ENCODE peak calls at places on chromosomes 13 and 19, in four cellular contexts. I, D, G and Z are unnamed samples.

GRCh38 chr13:97280478-97280877 is 58.3 kb downstream of the MBNL2 start:
- DNase-seq in D (no peak), G (no peak), I (no peak), Z (peak; percentile 35)

GRCh38 chr19:15464394-15465385 is at the start of gene RASAL3:
- DNase-seq in D (peak; percentile 15), G (peak; percentile 55), I (no peak), Z (no peak)

GRCh38 chr13:111181977-111182376 is 66.9 kb downstream of the ARHGEF7 start:
- DNase-seq in D (no peak), G (no peak), I (no peak), Z (no peak)

GRCh38 chr13:41916173-41916954 is 44.5 kb downstream of the VWA8 start:
- DNase-seq in G (no peak), I (peak; percentile 83), D (peak; percentile 76), Z (peak; percentile 80)

GRCh38 chr13:51681037-51681678 is 96.9 kb downstream of the WDFY2 start:
- DNase-seq in D (peak; percentile 54), I (no peak), G (no peak), Z (peak; percentile 70)

GRCh38 chr13:33381906-33382305 is 96.4 kb upstream of the STARD13 start:
- DNase-seq in D (no peak), G (no peak), I (no peak), Z (no peak)

GRCh38 chr19:16527971-16528521 is 14.2 kb downstream of the CHERP start:
- DNase-seq in I (no peak), D (peak; percentile 16), G (no peak), Z (no peak)

GRCh38 chr13:68713394-68713793 is 1394.2 kb upstream of the ATXN8OS start:
- DNase-seq in D (no peak), I (no peak), G (no peak), Z (no peak)

GRCh38 chr13:40063278-40063698 is 407.8 kb downstream of the COG6 start:
- DNase-seq in D (peak; percentile 47), I (no peak), G (no peak), Z (peak; percentile 44)

GRCh38 chr19:497861-498590 is 1.7 kb downstream of the MADCAM1 start:
- DNase-seq in G (no peak), D (no peak), I (no peak), Z (no peak)

GRCh38 chr19:19324059-19324755 is 3.6 kb downstream of the MAU2 start:
- DNase-seq in I (no peak), G (no peak), D (no peak), Z (no peak)

GRCh38 chr19:19316082-19316481 is 4.2 kb downstream of the SUGP1 start:
- DNase-seq in D (no peak), G (no peak), I (no peak), Z (no peak)

GRCh38 chr19:19321143-19321577 is 531 bp downstream of the MAU2 start:
- DNase-seq in I (no peak), G (no peak), D (no peak), Z (peak; percentile 23)

GRCh38 chr19:19319725-19320361 is 466 bp downstream of the SUGP1 start:
- DNase-seq in D (no peak), I (no peak), G (no peak), Z (no peak)

DNA sequence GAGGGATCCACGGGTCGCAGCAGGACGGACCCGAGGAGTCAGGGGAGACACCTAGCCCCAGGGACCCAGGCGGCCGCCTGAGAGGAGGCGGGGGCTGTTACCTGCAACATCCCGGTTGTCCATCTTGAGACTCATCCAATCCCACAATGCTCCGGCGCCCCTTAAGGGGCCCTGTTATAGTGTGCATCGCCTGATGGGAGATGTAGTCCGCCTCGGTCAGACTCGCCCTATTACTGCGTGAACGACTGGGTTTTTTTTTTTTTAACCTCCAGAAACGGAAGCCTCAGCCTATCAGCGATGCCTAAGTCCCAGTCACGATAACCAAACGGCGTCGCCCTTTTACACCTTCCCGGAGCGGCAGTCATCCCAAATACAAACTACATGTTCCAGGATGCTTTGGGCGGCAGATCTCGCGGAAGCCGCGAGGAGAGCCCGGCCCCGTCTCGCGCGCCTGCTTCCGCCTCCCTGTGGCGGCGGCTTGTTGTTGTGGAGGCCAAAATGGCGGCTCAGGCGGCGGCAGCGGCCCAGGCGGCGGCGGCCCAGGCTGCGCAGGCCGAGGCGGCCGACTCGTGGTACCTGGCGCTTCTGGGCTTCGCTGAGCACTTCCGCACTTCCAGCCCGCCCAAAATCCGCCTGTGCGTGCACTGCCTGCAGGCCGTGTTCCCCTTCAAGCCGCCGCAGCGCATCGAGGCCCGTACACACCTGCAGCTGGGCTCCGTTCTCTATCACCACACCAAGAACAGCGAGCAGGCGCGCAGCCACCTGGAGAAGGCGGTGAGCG is at the start of the genes MAU2 and SUGP1:
- DNase-seq in D (peak; percentile 94), I (peak; percentile 86), G (peak; percentile 92), Z (peak; percentile 86)
- TF ChIP-seq CTCF in D (peak; percentile 34), I (no peak), G (peak; percentile 27), Z (peak; percentile 35)

GRCh38 chr19:45253396-45254027 is 2.4 kb downstream of the MARK4 start:
- DNase-seq in I (no peak), G (no peak), D (peak; percentile 30), Z (peak; percentile 30)
- H3K4me3 ChIP-seq in I (no peak overlapping the region), G (no peak overlapping the region), D (no peak overlapping the region), Z (peak overlapping the region; percentile 81)

GRCh38 chr19:3100331-3100730 is 6.2 kb downstream of the GNA11 start:
- DNase-seq in I (no peak), D (no peak), G (no peak), Z (no peak)
- TF ChIP-seq CTCF in I (no peak), D (no peak), G (no peak), Z (no peak)

GRCh38 chr13:101343128-101343787 is 73.0 kb downstream of the NALCN start:
- DNase-seq in I (no peak), G (no peak), D (no peak), Z (no peak)

GRCh38 chr13:101341464-101341863 is 74.8 kb downstream of the NALCN start:
- DNase-seq in I (no peak), D (no peak), G (no peak), Z (peak; percentile 26)

DNA sequence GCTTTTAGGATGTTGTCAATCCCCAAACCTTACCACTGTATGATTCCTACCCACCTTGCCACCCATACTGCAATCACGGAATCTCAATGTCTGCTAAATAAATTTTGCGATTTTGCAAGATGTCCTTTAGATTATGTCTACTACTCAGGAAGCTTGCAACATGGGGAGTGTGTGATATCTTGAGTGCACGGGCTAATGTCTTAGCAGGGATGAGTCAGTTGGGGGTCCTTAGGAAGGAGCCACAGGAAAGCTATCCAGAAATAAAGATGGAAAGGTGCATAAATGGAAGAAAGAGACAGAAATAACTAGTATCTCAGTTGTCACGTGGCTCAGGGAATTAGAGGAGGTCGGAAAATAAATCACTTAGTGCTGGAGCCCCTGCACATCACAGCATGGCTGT is 77.1 kb downstream of the NALCN start:
- DNase-seq in G (no peak), I (no peak), D (no peak), Z (no peak)
- H3K4me3 ChIP-seq in G (no peak overlapping the region), I (no peak overlapping the region), D (no peak overlapping the region), Z (no peak overlapping the region)

DNA sequence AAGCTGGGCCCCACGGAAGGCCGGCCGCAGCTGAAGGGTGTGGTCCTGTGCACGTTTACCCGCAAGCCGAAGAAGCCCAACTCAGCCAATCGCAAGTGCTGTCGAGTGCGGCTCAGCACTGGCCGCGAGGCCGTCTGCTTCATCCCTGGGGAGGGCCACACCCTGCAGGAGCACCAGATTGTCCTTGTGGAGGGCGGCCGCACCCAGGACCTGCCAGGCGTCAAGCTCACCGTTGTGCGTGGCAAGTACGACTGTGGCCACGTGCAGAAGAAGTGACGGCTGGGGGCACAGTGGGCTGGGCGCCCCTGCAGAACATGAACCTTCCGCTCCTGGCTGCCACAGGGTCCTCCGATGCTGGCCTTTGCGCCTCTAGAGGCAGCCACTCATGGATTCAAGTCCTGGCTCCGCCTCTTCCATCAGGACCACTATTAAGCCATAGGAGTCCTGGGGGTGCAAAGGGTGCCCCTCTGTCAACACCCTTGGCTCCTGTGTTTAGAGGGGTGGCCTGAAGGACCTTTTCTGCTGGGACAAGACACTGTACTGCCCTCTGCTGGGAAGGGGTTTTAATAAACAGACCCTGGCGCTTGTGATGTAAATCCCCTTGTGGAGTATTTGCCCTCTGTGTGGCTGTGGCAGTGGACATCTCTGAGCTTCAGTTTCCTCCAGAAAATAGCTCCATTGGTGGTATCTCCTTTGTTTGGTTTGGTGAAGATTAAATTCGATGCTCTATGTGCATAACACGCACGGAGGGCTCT is 1.9 kb downstream of the MRPS12 start:
- DNase-seq in D (peak; percentile 64), G (no peak), I (peak; percentile 31), Z (peak; percentile 45)
- TF ChIP-seq CTCF in D (peak; percentile 36), G (no peak), I (peak; percentile 38), Z (peak; percentile 47)

GRCh38 chr13:52845766-52846566 is 2.5 kb downstream of the PCDH8 start:
- DNase-seq in I (no peak), D (peak; percentile 3), G (no peak), Z (no peak)
- H3K4me3 ChIP-seq in I (no peak overlapping the region), D (no peak overlapping the region), G (no peak overlapping the region), Z (no peak overlapping the region)

GRCh38 chr13:98653471-98653985 is 76.6 kb upstream of the STK24 start:
- DNase-seq in D (peak; percentile 83), I (peak; percentile 42), G (peak; percentile 76), Z (peak; percentile 67)
- TF ChIP-seq CTCF in D (peak; percentile 94), I (peak; percentile 87), G (peak; percentile 90), Z (peak; percentile 96)

GRCh38 chr19:53057904-53058579 is 13.5 kb downstream of the ERVV-2 start:
- DNase-seq in G (no peak), I (no peak), D (no peak), Z (no peak)
- H3K4me3 ChIP-seq in G (no peak overlapping the region), I (no peak overlapping the region), D (no peak overlapping the region), Z (no peak overlapping the region)